ENCODE peak calls at places on chromosome 4, in six cellular contexts. I, L, B, O, Y and U are unnamed samples.
A peak's percentile ranks its signal among the peaks of the same experiment; 100 is the strongest.

GRCh38 chr4:5033266-5033945 is 14.1 kb upstream of the CYTL1 start:
- DNase-seq in O (no peak), I (no peak), B (no peak), Y (no peak), L (no peak), U (no peak)

GRCh38 chr4:98720871-98721480 is 62.6 kb upstream of the TSPAN5 start:
- DNase-seq in B (no peak), I (no peak), Y (no peak), O (peak; percentile 14), L (no peak), U (no peak)

GRCh38 chr4:106422766-106423165 is 54.2 kb upstream of the GIMD1 start:
- DNase-seq in I (no peak), L (no peak), O (no peak), B (no peak), Y (no peak), U (no peak)

GRCh38 chr4:42150653-42151567 is 1.5 kb downstream of the BEND4 start:
- DNase-seq in Y (peak; percentile 53), O (no peak), I (peak; percentile 2), L (no peak), B (peak; percentile 68), U (peak; percentile 71)

GRCh38 chr4:69239777-69240176 is 25.2 kb upstream of the UGT2B11 start:
- DNase-seq in O (no peak), Y (no peak), I (no peak), L (no peak), B (no peak), U (no peak)

GRCh38 chr4:157978680-157979361 is 194.0 kb downstream of the GASK1B start:
- DNase-seq in L (peak; percentile 10), I (peak; percentile 41), B (peak; percentile 39), Y (no peak), O (peak; percentile 60), U (peak; percentile 37)

GRCh38 chr4:152807294-152807829 is 27.6 kb downstream of the ARFIP1 start:
- DNase-seq in O (no peak), I (no peak), B (no peak), L (no peak), Y (no peak), U (no peak)

GRCh38 chr4:124806403-124806802 is 93.9 kb upstream of the ANKRD50 start:
- DNase-seq in I (no peak), L (no peak), Y (no peak), O (no peak), B (no peak), U (no peak)

GRCh38 chr4:82886145-82886942 is 4.6 kb downstream of the SEC31A start:
- DNase-seq in O (no peak), L (no peak), B (no peak), Y (no peak), I (no peak), U (no peak)

GRCh38 chr4:39233114-39233513 is 50.8 kb downstream of the WDR19 start:
- DNase-seq in I (no peak), Y (no peak), O (no peak), L (no peak), B (no peak), U (no peak)

GRCh38 chr4:99462875-99463464 is 27.8 kb upstream of the ADH7 start:
- DNase-seq in L (peak; percentile 30), Y (no peak), B (peak; percentile 60), O (peak; percentile 63), I (peak; percentile 25), U (peak; percentile 47)

GRCh38 chr4:47287735-47288134 is 175.8 kb downstream of the COMMD8 start:
- DNase-seq in B (peak; percentile 29), Y (no peak), I (no peak), L (no peak), O (peak; percentile 87), U (peak; percentile 26)

GRCh38 chr4:30716158-30716557 is 4.0 kb upstream of the PCDH7 start:
- DNase-seq in Y (no peak), B (peak; percentile 22), O (no peak), I (no peak), L (no peak), U (peak; percentile 32)

GRCh38 chr4:22385615-22386014 is 130.3 kb downstream of the ADGRA3 start:
- DNase-seq in B (no peak), O (no peak), I (no peak), Y (no peak), L (no peak), U (no peak)

GRCh38 chr4:180967936-180968335 is 1275.3 kb upstream of the TENM3 start:
- DNase-seq in L (no peak), I (no peak), Y (no peak), B (no peak), O (no peak), U (no peak)

GRCh38 chr4:99221980-99222379 is 2.9 kb upstream of the ADH6 start:
- DNase-seq in L (no peak), Y (no peak), O (no peak), I (no peak), B (no peak), U (no peak)

GRCh38 chr4:18593297-18594002 is 571.9 kb upstream of the LCORL start:
- DNase-seq in O (peak; percentile 61), L (peak; percentile 30), I (peak; percentile 50), B (peak; percentile 59), Y (no peak), U (peak; percentile 65)

GRCh38 chr4:41257901-41258300 is 1.2 kb downstream of the UCHL1 start:
- DNase-seq in Y (no peak), B (no peak), I (no peak), L (no peak), O (no peak), U (no peak)

GRCh38 chr4:5635826-5636196 is 72.5 kb downstream of the EVC2 start:
- DNase-seq in O (peak; percentile 85), Y (no peak), B (no peak), I (no peak), L (no peak), U (no peak)

GRCh38 chr4:16226816-16227461 is 668 bp upstream of the TAPT1 start:
- DNase-seq in B (peak; percentile 48), Y (peak; percentile 76), O (peak; percentile 7), L (no peak), I (peak; percentile 42), U (peak; percentile 64)

GRCh38 chr4:145623831-145624230 is 4.6 kb downstream of the MMAA start:
- DNase-seq in O (peak; percentile 5), I (no peak), B (no peak), Y (no peak), L (no peak), U (no peak)

GRCh38 chr4:83568057-83568456 is 32.1 kb downstream of the GPAT3 start:
- DNase-seq in Y (no peak), B (no peak), L (peak; percentile 28), I (no peak), O (no peak), U (no peak)

GRCh38 chr4:103720661-103721060 is 876 bp upstream of the TACR3 start:
- DNase-seq in O (no peak), Y (no peak), B (no peak), L (no peak), I (no peak), U (no peak)

GRCh38 chr4:41657561-41657960 is 91.0 kb downstream of the PHOX2B start:
- DNase-seq in B (no peak), L (no peak), O (no peak), Y (no peak), I (no peak), U (no peak)

GRCh38 chr4:148980782-148981181 is 538.6 kb upstream of the NR3C2 start:
- DNase-seq in L (no peak), Y (no peak), O (no peak), B (no peak), I (no peak), U (no peak)

GRCh38 chr4:52016985-52017384 is 3.2 kb downstream of the LRRC66 start:
- DNase-seq in B (no peak), Y (no peak), L (no peak), O (no peak), I (no peak), U (no peak)

GRCh38 chr4:186037692-186038658 is 31.0 kb upstream of the TLR3 start:
- DNase-seq in Y (no peak), B (peak; percentile 69), L (peak; percentile 46), I (peak; percentile 61), O (peak; percentile 73), U (peak; percentile 66)

GRCh38 chr4:6942238-6942800 is 32.7 kb downstream of the TBC1D14 start:
- DNase-seq in L (peak; percentile 75), Y (peak; percentile 66), O (peak; percentile 88), I (no peak), B (peak; percentile 59), U (peak; percentile 69)

GRCh38 chr4:97317691-97318090 is 825.6 kb downstream of the STPG2 start:
- DNase-seq in L (no peak), O (no peak), Y (no peak), I (no peak), B (no peak), U (no peak)

GRCh38 chr4:118867311-118868067 is 21.2 kb upstream of the SYNPO2 start:
- DNase-seq in Y (no peak), O (no peak), B (no peak), I (no peak), L (no peak), U (no peak)

GRCh38 chr4:78379991-78380739 is 171.4 kb upstream of the ANXA3 start:
- DNase-seq in B (no peak), L (no peak), O (no peak), I (no peak), Y (no peak), U (no peak)

GRCh38 chr4:152968806-152969394 is 32.8 kb downstream of the FHDC1 start:
- DNase-seq in I (no peak), O (no peak), B (no peak), Y (no peak), L (no peak), U (no peak)

GRCh38 chr4:77052352-77052751 is 23.4 kb downstream of the CCNI start:
- DNase-seq in L (no peak), Y (no peak), O (peak; percentile 40), B (no peak), I (peak; percentile 43), U (no peak)
- TF ChIP-seq CTCF in L (peak; percentile 54), Y (peak; percentile 47), O (peak; percentile 74), B (peak; percentile 51), I (peak; percentile 59), U (peak; percentile 61)

DNA sequence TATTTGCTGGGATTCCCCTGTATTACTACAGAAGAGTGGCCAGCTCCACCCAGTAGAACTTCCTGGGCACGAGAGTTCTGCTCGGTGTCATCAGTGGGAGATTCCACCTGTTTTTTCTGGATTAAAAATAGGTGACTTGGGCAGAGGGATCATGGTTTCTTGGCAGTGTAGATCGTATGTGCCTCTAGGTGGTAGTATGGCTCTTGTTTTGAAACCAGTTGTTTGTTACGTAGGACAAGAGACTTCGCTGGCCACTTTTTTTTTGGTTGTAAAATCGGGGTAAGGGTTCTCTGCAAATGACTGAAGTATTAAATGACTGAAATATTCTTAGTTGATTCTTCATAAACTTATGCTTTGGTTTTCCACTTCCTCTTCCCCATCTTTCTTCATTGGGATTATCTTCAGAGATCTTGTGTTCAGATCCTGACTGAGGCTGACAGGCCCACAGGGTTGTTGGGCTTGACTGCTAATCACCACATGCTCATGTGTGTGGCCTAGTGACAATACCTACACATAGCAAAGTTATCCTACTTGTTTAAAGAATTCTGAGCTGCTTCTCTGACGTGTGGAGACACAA is 43.8 kb upstream of the WDR1 start:
- DNase-seq in O (peak; percentile 22), B (no peak), I (no peak), Y (no peak), L (no peak), U (no peak)
- TF ChIP-seq CTCF in O (peak; percentile 27), B (no peak), I (peak; percentile 53), Y (no peak), L (no peak), U (no peak)

GRCh38 chr4:140743194-140743931 is 12.8 kb downstream of the TBC1D9 start:
- DNase-seq in B (peak; percentile 39), Y (no peak), O (no peak), L (no peak), I (no peak), U (peak; percentile 19)
- TF ChIP-seq CTCF in B (peak; percentile 42), Y (no peak), O (peak; percentile 40), L (no peak), I (peak; percentile 50), U (peak; percentile 44)

GRCh38 chr4:102623622-102624021 is 122.5 kb downstream of the NFKB1 start:
- DNase-seq in I (peak; percentile 4), Y (no peak), O (peak; percentile 63), B (no peak), L (no peak), U (no peak)
- TF ChIP-seq CTCF in I (peak; percentile 39), Y (no peak), O (peak; percentile 79), B (no peak), L (no peak), U (no peak)